ENCODE peak calls at places on chromosomes 7 and 10, in six cellular contexts. C is activated B cell treated with CpG ODN at 0.5 μM for 24 hours, U is GF-D8, W is natural killer cell, R is DMS153, V is heart left ventricle. J is an unnamed sample.
A peak's percentile ranks its signal among the peaks of the same experiment; 100 is the strongest.

GRCh38 chr7:485188-486081 is 34.2 kb downstream of the PDGFA start:
- DNase-seq in V (peak; percentile 70), C (no peak), R (no peak), U (no peak), W (no peak), J (no peak)

GRCh38 chr7:27605689-27606269 is 56.9 kb downstream of the HIBADH start:
- DNase-seq in R (peak; percentile 16), V (no peak), U (peak; percentile 16), C (no peak), W (no peak), J (no peak)

GRCh38 chr7:102080003-102080361 is 206.7 kb upstream of the SH2B2 start:
- DNase-seq in R (no peak), C (no peak), W (no peak), U (no peak), V (no peak), J (no peak)

GRCh38 chr10:77811831-77812430 is 114.6 kb downstream of the DLG5 start:
- DNase-seq in U (no peak), W (no peak), V (no peak), R (no peak), C (no peak), J (no peak)

GRCh38 chr10:16417341-16417740 is 19.5 kb upstream of the PTER start:
- DNase-seq in U (no peak), V (no peak), C (no peak), R (no peak), W (no peak), J (no peak)

GRCh38 chr7:100678291-100678984 is 4.9 kb downstream of the GNB2 start:
- DNase-seq in R (no peak), U (no peak), C (no peak), V (no peak), W (no peak), J (no peak)

GRCh38 chr10:112915590-112916572 is 34.2 kb upstream of the TCF7L2 start:
- DNase-seq in W (no peak), V (no peak), U (no peak), C (no peak), R (peak; percentile 1), J (no peak)

GRCh38 chr7:6443372-6443941 is 4.3 kb downstream of the DAGLB start:
- DNase-seq in U (no peak), R (no peak), C (no peak), W (no peak), V (peak; percentile 3), J (no peak)

GRCh38 chr10:5659702-5660528 is 6.5 kb downstream of the ASB13 start:
- DNase-seq in R (no peak), V (no peak), C (no peak), U (peak; percentile 66), W (no peak), J (peak; percentile 47)

GRCh38 chr10:82811621-82812020 is 936.6 kb downstream of the NRG3 start:
- DNase-seq in W (no peak), V (no peak), R (no peak), U (no peak), C (no peak), J (no peak)

GRCh38 chr7:36790280-36790679 is 66.0 kb upstream of the AOAH start:
- DNase-seq in U (no peak), R (no peak), C (no peak), V (no peak), W (no peak), J (no peak)

GRCh38 chr10:6321880-6322279 is 119.1 kb downstream of the PFKFB3 start:
- DNase-seq in R (no peak), V (no peak), C (no peak), U (no peak), W (no peak), J (no peak)

GRCh38 chr7:2760098-2760889 is 72.3 kb downstream of the AMZ1 start:
- DNase-seq in R (peak; percentile 85), W (no peak), V (peak; percentile 81), U (no peak), C (no peak), J (no peak)

GRCh38 chr7:72334066-72334465 is 78.1 kb downstream of the CALN1 start:
- DNase-seq in V (no peak), U (no peak), W (no peak), R (no peak), C (no peak), J (no peak)

GRCh38 chr7:107998150-107998549 is 4.8 kb downstream of the LAMB1 start:
- DNase-seq in R (no peak), V (no peak), W (no peak), C (no peak), U (no peak), J (no peak)

GRCh38 chr7:114086906-114087651 is 168.3 kb upstream of the PPP1R3A start:
- DNase-seq in U (no peak), C (no peak), W (no peak), V (peak; percentile 24), R (no peak), J (no peak)

GRCh38 chr7:118109607-118110006 is 74.4 kb upstream of the LSM8 start:
- DNase-seq in R (peak; percentile 81), U (no peak), V (no peak), C (no peak), W (no peak), J (no peak)

GRCh38 chr10:50991496-50992355 is 82.6 kb upstream of the PRKG1 start:
- DNase-seq in R (no peak), V (peak; percentile 82), U (no peak), W (no peak), C (no peak), J (no peak)

GRCh38 chr10:74502963-74503608 is 323.3 kb upstream of the KAT6B start:
- DNase-seq in R (no peak), W (no peak), U (no peak), V (no peak), C (no peak), J (no peak)

J was measured in CD8-positive, alpha-beta T cell.